ENCODE peak calls at places on chromosomes 4 and X, in five cellular contexts. J is amygdala, M is dermis blood vessel endothelial cell, Z is hippocampal formation, E is anterior cingulate cortex. H is an unnamed sample.

GRCh38 chr4:1493540-1494287 is 87.5 kb upstream of the NKX1-1 start:
- DNase-seq in J (no peak), M (no peak), Z (no peak), E (no peak), H (no peak)

GRCh38 chrX:41824551-41824950 is 98.8 kb downstream of the CASK start:
- DNase-seq in J (no peak), M (peak), Z (no peak), E (no peak), H (peak)

GRCh38 chr4:164442167-164442566 is 311.8 kb upstream of the SMIM31 start:
- DNase-seq in J (no peak), M (no peak), Z (no peak), E (no peak), H (peak)

GRCh38 chr4:150108693-150109092 is 30.4 kb downstream of the DCLK2 start:
- DNase-seq in J (no peak), M (no peak), Z (no peak), E (no peak), H (no peak)

GRCh38 chrX:57906790-57907189 is 3.5 kb downstream of the ZXDA start:
- DNase-seq in J (no peak), M (peak), Z (no peak), E (no peak), H (peak)

GRCh38 chrX:132071260-132071659 is 48.2 kb downstream of the STK26 start:
- DNase-seq in J (no peak), M (peak), Z (no peak), E (no peak), H (peak)

GRCh38 chrX:155819966-155820491 is 61.1 kb upstream of the VAMP7 start:
- DNase-seq in J (no peak), M (peak), Z (no peak), E (peak), H (peak)

GRCh38 chr4:158769175-158769831 is 477 bp downstream of the FNIP2 start:
- DNase-seq in J (peak), M (peak), Z (no peak), E (no peak), H (peak)

GRCh38 chrX:45011131-45011530 is 138.1 kb downstream of the KDM6A start:
- DNase-seq in J (no peak), M (no peak), Z (no peak), E (no peak), H (no peak)

GRCh38 chrX:119541188-119541587 is 24.0 kb downstream of the STEEP1 start:
- DNase-seq in J (no peak), M (peak), Z (no peak), E (no peak), H (peak)

GRCh38 chr4:151922811-151923210 is 162.0 kb upstream of the GATB start:
- DNase-seq in J (no peak), M (no peak), Z (no peak), E (no peak), H (no peak)

GRCh38 chr4:3703677-3704521 is 62.3 kb upstream of the ADRA2C start:
- DNase-seq in J (no peak), M (no peak), Z (no peak), E (no peak), H (no peak)

GRCh38 chr4:133152330-133152791 is 3.3 kb downstream of the PCDH10 start:
- DNase-seq in J (peak), M (peak), Z (no peak), E (peak), H (no peak)

GRCh38 chrX:45668686-45669443 is 468.2 kb upstream of the DIPK2B start:
- DNase-seq in J (no peak), M (peak), Z (no peak), E (no peak), H (peak)

GRCh38 chr4:85459736-85460135 is 15.2 kb upstream of the ARHGAP24 start:
- DNase-seq in J (no peak), M (no peak), Z (no peak), E (no peak), H (no peak)

GRCh38 chr4:158442736-158443135 is 78.9 kb upstream of the RXFP1 start:
- DNase-seq in J (no peak), M (no peak), Z (no peak), E (no peak), H (no peak)

GRCh38 chrX:109448539-109448938 is 33.3 kb downstream of the GUCY2F start:
- DNase-seq in J (no peak), M (no peak), Z (peak), E (no peak), H (peak)

GRCh38 chrX:68570598-68570997 is 71.7 kb downstream of the YIPF6 start:
- DNase-seq in J (no peak), M (no peak), Z (no peak), E (no peak), H (peak)

GRCh38 chr4:158578476-158578875 is 56.8 kb downstream of the RXFP1 start:
- DNase-seq in J (no peak), M (peak), Z (no peak), E (no peak), H (peak)

GRCh38 chr4:2968381-2968780 is 5.0 kb downstream of the GRK4 start:
- DNase-seq in J (no peak), M (peak), Z (no peak), E (no peak), H (no peak)

GRCh38 chrX:70470850-70471289 is 26.2 kb downstream of the DLG3 start:
- DNase-seq in J (no peak), M (no peak), Z (no peak), E (no peak), H (no peak)

GRCh38 chr4:21954406-21954805 is 5.8 kb upstream of the KCNIP4 start:
- DNase-seq in J (no peak), M (no peak), Z (no peak), E (no peak), H (no peak)

GRCh38 chrX:133373366-133374079 is 41.8 kb downstream of the GPC4 start:
- DNase-seq in J (no peak), M (no peak), Z (no peak), E (no peak), H (no peak)

GRCh38 chr4:112604590-112604989 is 32.1 kb downstream of the ZGRF1 start:
- DNase-seq in J (peak), M (peak), Z (peak), E (peak), H (peak)

GRCh38 chr4:37976991-37977470 is 16.8 kb downstream of the PTTG2 start:
- DNase-seq in J (peak), M (peak), Z (no peak), E (peak), H (peak)

GRCh38 chr4:95551653-95552052 is 2.9 kb upstream of the UNC5C start:
- DNase-seq in J (no peak), M (no peak), Z (no peak), E (no peak), H (no peak)

GRCh38 chrX:18194688-18195087 is 26.0 kb downstream of the BEND2 start:
- DNase-seq in J (no peak), M (no peak), Z (no peak), E (no peak), H (no peak)

GRCh38 chr4:26787461-26788340 is 72.9 kb upstream of the STIM2 start:
- DNase-seq in J (no peak), M (peak), Z (no peak), E (no peak), H (peak)

GRCh38 chr4:82801910-82802521 is 3.4 kb upstream of the SCD5 start:
- DNase-seq in J (no peak), M (peak), Z (peak), E (no peak), H (peak)

GRCh38 chr4:99458911-99459447 is 23.8 kb upstream of the ADH7 start:
- DNase-seq in J (no peak), M (no peak), Z (no peak), E (no peak), H (peak)

GRCh38 chrX:68942141-68942540 is 113.3 kb downstream of the EFNB1 start:
- DNase-seq in J (no peak), M (no peak), Z (no peak), E (no peak), H (no peak)

GRCh38 chr4:175560628-175561027 is 251.4 kb downstream of the GPM6A start:
- DNase-seq in J (no peak), M (no peak), Z (peak), E (no peak), H (peak)

GRCh38 chr4:126221717-126222116 is 907.0 kb downstream of the FAT4 start:
- DNase-seq in J (no peak), M (no peak), Z (no peak), E (no peak), H (no peak)

GRCh38 chr4:167903291-167903721 is 189.0 kb upstream of the ANXA10 start:
- DNase-seq in J (no peak), M (peak), Z (no peak), E (no peak), H (peak)

GRCh38 chr4:133390198-133390855 is 241.2 kb downstream of the PCDH10 start:
- DNase-seq in J (no peak), M (no peak), Z (no peak), E (no peak), H (peak)